ENCODE peak calls at places on chromosomes 1 and 21, in six cellular contexts. One of them, this sample, is unnamed. For H3K27me3, the result is how much of the 10 kb centered on the place peaks cover.

GRCh38 chr1:95561244-95561840 is 327.3 kb downstream of the RWDD3 start:
- DNase-seq in CD8-positive, alpha-beta memory T cell: no peak
- DNase-seq in hepatocyte: no peak
- DNase-seq in Panc1: no peak
- DNase-seq in bronchial epithelial cell: no peak
- DNase-seq in neuronal stem cell: no peak
- DNase-seq in this sample: no peak

GRCh38 chr1:24379733-24380315 is 33.8 kb downstream of the STPG1 start:
- DNase-seq in neuronal stem cell: no peak
- DNase-seq in Panc1: no peak
- DNase-seq in CD8-positive, alpha-beta memory T cell: no peak
- DNase-seq in bronchial epithelial cell: peak
- DNase-seq in hepatocyte: no peak
- DNase-seq in this sample: no peak

GRCh38 chr1:29574871-29575270 is 338.5 kb downstream of the PTPRU start:
- DNase-seq in bronchial epithelial cell: peak
- DNase-seq in CD8-positive, alpha-beta memory T cell: no peak
- DNase-seq in hepatocyte: no peak
- DNase-seq in Panc1: no peak
- DNase-seq in neuronal stem cell: no peak
- DNase-seq in this sample: no peak

GRCh38 chr1:101548376-101548775 is 311.6 kb downstream of the S1PR1 start:
- DNase-seq in bronchial epithelial cell: no peak
- DNase-seq in Panc1: no peak
- DNase-seq in CD8-positive, alpha-beta memory T cell: no peak
- DNase-seq in neuronal stem cell: no peak
- DNase-seq in hepatocyte: no peak
- DNase-seq in this sample: no peak

GRCh38 chr1:33055210-33055991 is 18.7 kb upstream of the AK2 start:
- DNase-seq in CD8-positive, alpha-beta memory T cell: no peak
- DNase-seq in bronchial epithelial cell: peak
- DNase-seq in Panc1: peak
- DNase-seq in neuronal stem cell: peak
- DNase-seq in hepatocyte: peak
- DNase-seq in this sample: peak

GRCh38 chr1:205144751-205145150 is 23.0 kb upstream of the RBBP5 start:
- DNase-seq in CD8-positive, alpha-beta memory T cell: no peak
- DNase-seq in Panc1: no peak
- DNase-seq in neuronal stem cell: no peak
- DNase-seq in bronchial epithelial cell: peak
- DNase-seq in hepatocyte: peak
- DNase-seq in this sample: no peak

GRCh38 chr21:37429356-37429755 is 62.8 kb downstream of the DYRK1A start:
- DNase-seq in bronchial epithelial cell: no peak
- DNase-seq in neuronal stem cell: no peak
- DNase-seq in CD8-positive, alpha-beta memory T cell: no peak
- DNase-seq in Panc1: no peak
- DNase-seq in hepatocyte: no peak
- DNase-seq in this sample: no peak

GRCh38 chr1:42251042-42251441 is 84.0 kb downstream of the FOXJ3 start:
- DNase-seq in neuronal stem cell: no peak
- DNase-seq in Panc1: no peak
- DNase-seq in hepatocyte: no peak
- DNase-seq in bronchial epithelial cell: no peak
- DNase-seq in CD8-positive, alpha-beta memory T cell: no peak
- DNase-seq in this sample: no peak

GRCh38 chr21:24046816-24047443 is 1560.4 kb downstream of the MRPL39 start:
- DNase-seq in Panc1: no peak
- DNase-seq in hepatocyte: no peak
- DNase-seq in bronchial epithelial cell: no peak
- DNase-seq in CD8-positive, alpha-beta memory T cell: no peak
- DNase-seq in neuronal stem cell: no peak
- DNase-seq in this sample: no peak

GRCh38 chr1:162131405-162132321 is 62.2 kb downstream of the NOS1AP start:
- DNase-seq in hepatocyte: peak
- DNase-seq in CD8-positive, alpha-beta memory T cell: no peak
- DNase-seq in Panc1: no peak
- DNase-seq in neuronal stem cell: no peak
- DNase-seq in bronchial epithelial cell: no peak
- DNase-seq in this sample: no peak

GRCh38 chr1:161189036-161189435 is 9.8 kb downstream of the ADAMTS4 start:
- DNase-seq in CD8-positive, alpha-beta memory T cell: no peak
- DNase-seq in hepatocyte: no peak
- DNase-seq in bronchial epithelial cell: no peak
- DNase-seq in neuronal stem cell: no peak
- DNase-seq in Panc1: no peak
- DNase-seq in this sample: no peak

GRCh38 chr1:244409648-244410164 is 42.0 kb downstream of the ADSS2 start:
- DNase-seq in hepatocyte: no peak
- DNase-seq in Panc1: no peak
- DNase-seq in neuronal stem cell: no peak
- DNase-seq in CD8-positive, alpha-beta memory T cell: no peak
- DNase-seq in bronchial epithelial cell: no peak
- DNase-seq in this sample: no peak

GRCh38 chr1:22801753-22802152 is 91.1 kb downstream of the EPHB2 start:
- DNase-seq in bronchial epithelial cell: no peak
- DNase-seq in hepatocyte: no peak
- DNase-seq in CD8-positive, alpha-beta memory T cell: no peak
- DNase-seq in Panc1: no peak
- DNase-seq in neuronal stem cell: peak
- DNase-seq in this sample: no peak

GRCh38 chr1:63651110-63651776 is 58.0 kb downstream of the PGM1 start:
- DNase-seq in bronchial epithelial cell: no peak
- DNase-seq in hepatocyte: no peak
- DNase-seq in neuronal stem cell: no peak
- DNase-seq in CD8-positive, alpha-beta memory T cell: peak
- DNase-seq in Panc1: no peak
- DNase-seq in this sample: no peak

GRCh38 chr1:178396789-178397188 is 100.0 kb downstream of the CLEC20A start:
- DNase-seq in Panc1: no peak
- DNase-seq in CD8-positive, alpha-beta memory T cell: no peak
- DNase-seq in neuronal stem cell: no peak
- DNase-seq in bronchial epithelial cell: no peak
- DNase-seq in hepatocyte: no peak
- DNase-seq in this sample: no peak

GRCh38 chr1:181768216-181768929 is 285.1 kb downstream of the CACNA1E start:
- DNase-seq in CD8-positive, alpha-beta memory T cell: no peak
- DNase-seq in Panc1: no peak
- DNase-seq in neuronal stem cell: no peak
- DNase-seq in bronchial epithelial cell: peak
- DNase-seq in hepatocyte: no peak
- DNase-seq in this sample: no peak

GRCh38 chr21:35438643-35439404 is 389.7 kb upstream of the RUNX1 start:
- DNase-seq in neuronal stem cell: no peak
- DNase-seq in CD8-positive, alpha-beta memory T cell: no peak
- DNase-seq in hepatocyte: peak
- DNase-seq in bronchial epithelial cell: peak
- DNase-seq in Panc1: no peak
- DNase-seq in this sample: peak

GRCh38 chr1:22184892-22185612 is 42.2 kb upstream of the WNT4 start:
- DNase-seq in neuronal stem cell: no peak
- DNase-seq in CD8-positive, alpha-beta memory T cell: no peak
- DNase-seq in hepatocyte: peak
- DNase-seq in bronchial epithelial cell: peak
- DNase-seq in Panc1: no peak
- DNase-seq in this sample: peak

GRCh38 chr1:204885288-204885711 is 14.6 kb downstream of the NFASC start:
- DNase-seq in CD8-positive, alpha-beta memory T cell: no peak
- DNase-seq in Panc1: no peak
- DNase-seq in neuronal stem cell: no peak
- DNase-seq in bronchial epithelial cell: no peak
- DNase-seq in hepatocyte: peak
- DNase-seq in this sample: no peak

GRCh38 chr1:42784946-42785693 is at the start of gene TMEM269:
- DNase-seq in CD8-positive, alpha-beta memory T cell: peak
- DNase-seq in bronchial epithelial cell: no peak
- DNase-seq in neuronal stem cell: no peak
- DNase-seq in hepatocyte: no peak
- DNase-seq in Panc1: no peak
- DNase-seq in this sample: no peak

GRCh38 chr1:164638506-164639202 is 79.7 kb downstream of the PBX1 start:
- DNase-seq in neuronal stem cell: no peak
- DNase-seq in hepatocyte: no peak
- DNase-seq in CD8-positive, alpha-beta memory T cell: no peak
- DNase-seq in bronchial epithelial cell: no peak
- DNase-seq in Panc1: no peak
- DNase-seq in this sample: no peak

GRCh38 chr1:119987112-119987511 is 82.3 kb downstream of the NOTCH2 start:
- DNase-seq in bronchial epithelial cell: peak
- DNase-seq in hepatocyte: peak
- DNase-seq in Panc1: no peak
- DNase-seq in CD8-positive, alpha-beta memory T cell: no peak
- DNase-seq in neuronal stem cell: no peak
- DNase-seq in this sample: peak

GRCh38 chr1:198423701-198424100 is 116.8 kb downstream of the ATP6V1G3 start:
- DNase-seq in Panc1: no peak
- DNase-seq in CD8-positive, alpha-beta memory T cell: no peak
- DNase-seq in hepatocyte: no peak
- DNase-seq in bronchial epithelial cell: peak
- DNase-seq in neuronal stem cell: no peak
- DNase-seq in this sample: no peak

GRCh38 chr1:223137402-223138100 is 5.5 kb downstream of the TLR5 start:
- DNase-seq in bronchial epithelial cell: peak
- DNase-seq in hepatocyte: peak
- DNase-seq in neuronal stem cell: no peak
- DNase-seq in CD8-positive, alpha-beta memory T cell: no peak
- DNase-seq in Panc1: no peak
- DNase-seq in this sample: no peak

GRCh38 chr1:53495608-53496345 is 36.6 kb downstream of the DMRTB1 start:
- DNase-seq in bronchial epithelial cell: no peak
- DNase-seq in Panc1: no peak
- DNase-seq in hepatocyte: no peak
- DNase-seq in CD8-positive, alpha-beta memory T cell: no peak
- DNase-seq in neuronal stem cell: no peak
- DNase-seq in this sample: no peak

GRCh38 chr21:35423694-35424093 is 374.6 kb upstream of the RUNX1 start:
- DNase-seq in neuronal stem cell: no peak
- DNase-seq in bronchial epithelial cell: peak
- DNase-seq in hepatocyte: no peak
- DNase-seq in CD8-positive, alpha-beta memory T cell: no peak
- DNase-seq in Panc1: no peak
- DNase-seq in this sample: no peak

GRCh38 chr1:42422672-42423236 is 33.1 kb downstream of the ZMYND12 start:
- DNase-seq in neuronal stem cell: no peak
- DNase-seq in bronchial epithelial cell: no peak
- DNase-seq in hepatocyte: no peak
- DNase-seq in CD8-positive, alpha-beta memory T cell: no peak
- DNase-seq in Panc1: no peak
- DNase-seq in this sample: no peak

GRCh38 chr1:44723064-44723463 is 7.9 kb downstream of the RNU5D-1 start:
- DNase-seq in hepatocyte: no peak
- DNase-seq in CD8-positive, alpha-beta memory T cell: no peak
- DNase-seq in Panc1: no peak
- DNase-seq in neuronal stem cell: no peak
- DNase-seq in bronchial epithelial cell: no peak
- DNase-seq in this sample: no peak

GRCh38 chr1:167553136-167554027 is at the start of gene CREG1:
- DNase-seq in hepatocyte: peak
- DNase-seq in CD8-positive, alpha-beta memory T cell: peak
- DNase-seq in neuronal stem cell: peak
- DNase-seq in Panc1: no peak
- DNase-seq in bronchial epithelial cell: peak
- DNase-seq in this sample: peak

DNA sequence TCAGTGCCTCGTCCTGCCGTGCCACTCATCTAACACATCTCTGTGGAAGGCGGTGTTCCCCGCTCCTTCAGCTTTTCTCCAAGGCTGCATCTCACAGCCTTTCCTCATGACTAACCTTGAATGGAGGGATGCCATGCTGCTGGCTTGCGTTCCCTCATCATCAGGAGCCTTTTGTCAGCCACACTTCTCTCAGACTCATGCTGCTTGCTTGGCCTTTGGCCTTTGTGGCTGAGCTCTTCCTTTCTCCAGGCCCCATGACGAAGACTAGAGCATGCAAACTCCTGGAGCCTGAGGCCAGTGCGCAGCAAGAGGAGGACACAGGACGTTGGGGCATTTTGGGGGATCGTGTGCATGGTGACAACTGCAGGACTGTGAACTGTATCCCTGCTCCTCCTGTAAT is 70.8 kb downstream of the SYT2 start:
- DNase-seq in neuronal stem cell: no peak
- DNase-seq in bronchial epithelial cell: no peak
- DNase-seq in hepatocyte: no peak
- DNase-seq in Panc1: no peak
- DNase-seq in CD8-positive, alpha-beta memory T cell: no peak
- DNase-seq in this sample: no peak
- H3K27me3 ChIP-seq in neuronal stem cell: half or more
- H3K27me3 ChIP-seq in bronchial epithelial cell: under half
- H3K27me3 ChIP-seq in hepatocyte: under half
- H3K27me3 ChIP-seq in Panc1: under half
- H3K27me3 ChIP-seq in CD8-positive, alpha-beta memory T cell: under half
- H3K27me3 ChIP-seq in this sample: under half

GRCh38 chr1:2046953-2047748 is 3.1 kb upstream of the PRKCZ start:
- DNase-seq in Panc1: no peak
- DNase-seq in neuronal stem cell: no peak
- DNase-seq in hepatocyte: peak
- DNase-seq in CD8-positive, alpha-beta memory T cell: no peak
- DNase-seq in bronchial epithelial cell: no peak
- DNase-seq in this sample: no peak
- H3K27me3 ChIP-seq in Panc1: under half
- H3K27me3 ChIP-seq in neuronal stem cell: half or more
- H3K27me3 ChIP-seq in hepatocyte: under half
- H3K27me3 ChIP-seq in CD8-positive, alpha-beta memory T cell: under half
- H3K27me3 ChIP-seq in bronchial epithelial cell: under half
- H3K27me3 ChIP-seq in this sample: under half

GRCh38 chr1:38505950-38506349 is 353.6 kb downstream of the RRAGC start:
- DNase-seq in hepatocyte: no peak
- DNase-seq in bronchial epithelial cell: no peak
- DNase-seq in Panc1: no peak
- DNase-seq in neuronal stem cell: no peak
- DNase-seq in CD8-positive, alpha-beta memory T cell: no peak
- DNase-seq in this sample: no peak
- H3K27me3 ChIP-seq in hepatocyte: half or more
- H3K27me3 ChIP-seq in bronchial epithelial cell: under half
- H3K27me3 ChIP-seq in Panc1: under half
- H3K27me3 ChIP-seq in neuronal stem cell: under half
- H3K27me3 ChIP-seq in CD8-positive, alpha-beta memory T cell: under half
- H3K27me3 ChIP-seq in this sample: under half

DNA sequence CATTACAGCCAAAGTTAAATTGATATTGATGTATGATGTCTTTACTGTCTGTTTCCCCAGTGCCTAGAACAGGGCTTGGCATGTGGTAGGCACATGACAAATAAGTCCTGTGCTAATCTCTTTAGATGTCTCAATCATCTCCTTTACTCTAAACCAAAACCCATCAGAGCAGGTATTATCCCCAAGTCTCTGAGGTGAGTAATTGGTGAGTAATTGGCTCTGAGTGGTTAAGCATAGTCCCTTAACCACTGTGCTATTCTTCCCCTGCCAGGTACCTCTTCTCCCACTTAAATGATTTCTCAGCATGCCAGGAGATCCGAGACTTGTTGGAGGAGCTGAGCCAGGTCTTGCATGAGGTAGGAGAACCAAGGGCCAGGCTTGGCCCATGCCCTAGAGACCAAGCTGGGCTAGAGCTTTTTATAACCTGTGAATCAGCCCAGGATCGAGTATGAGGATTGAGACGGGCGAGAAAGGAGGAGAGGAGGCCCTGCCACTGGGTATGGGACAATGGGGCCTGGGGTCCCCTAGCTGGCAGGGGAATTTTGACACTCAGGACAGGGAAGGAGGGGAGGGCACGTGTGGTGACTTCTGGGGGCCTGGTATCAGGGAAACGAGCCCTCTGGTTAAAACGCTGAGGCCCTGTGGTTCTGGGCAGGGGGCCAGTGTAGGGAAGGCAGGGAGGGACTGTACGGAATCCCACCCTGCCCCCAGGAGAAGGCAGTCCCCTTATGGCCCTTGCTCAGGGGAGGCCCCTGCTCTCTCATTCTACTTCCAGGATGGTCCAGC is 4.5 kb downstream of the CNKSR1 start:
- DNase-seq in neuronal stem cell: no peak
- DNase-seq in CD8-positive, alpha-beta memory T cell: no peak
- DNase-seq in hepatocyte: no peak
- DNase-seq in Panc1: no peak
- DNase-seq in bronchial epithelial cell: peak
- DNase-seq in this sample: no peak
- H3K27me3 ChIP-seq in neuronal stem cell: under half
- H3K27me3 ChIP-seq in CD8-positive, alpha-beta memory T cell: under half
- H3K27me3 ChIP-seq in hepatocyte: under half
- H3K27me3 ChIP-seq in Panc1: under half
- H3K27me3 ChIP-seq in bronchial epithelial cell: under half
- H3K27me3 ChIP-seq in this sample: under half

This sample was measured in SJCRH30.